ENCODE peak calls at places on chromosomes 1 and 21, in six cellular contexts. G, Q, R, K, H and N are unnamed samples.

GRCh38 chr1:189567890-189568289 is 909.8 kb downstream of the BRINP3 start:
- DNase-seq in K (no peak), Q (no peak), G (no peak), R (no peak), H (no peak), N (no peak)

GRCh38 chr1:3702990-3703728 is 49.1 kb upstream of the CCDC27 start:
- DNase-seq in G (no peak), Q (no peak), R (peak; percentile 10), H (no peak), K (peak; percentile 65), N (no peak)

GRCh38 chr1:201766117-201766863 is 62.7 kb upstream of the IPO9 start:
- DNase-seq in K (no peak), R (peak; percentile 91), G (no peak), H (no peak), Q (no peak), N (peak; percentile 76)

GRCh38 chr1:152514715-152515453 is 602 bp downstream of the CRCT1 start:
- DNase-seq in H (no peak), K (no peak), R (no peak), G (no peak), Q (no peak), N (no peak)

GRCh38 chr1:38526046-38526445 is 333.5 kb downstream of the RRAGC start:
- DNase-seq in R (no peak), H (no peak), G (no peak), Q (no peak), K (no peak), N (no peak)

GRCh38 chr21:36149788-36150187 is 6.8 kb upstream of the DOP1B start:
- DNase-seq in R (no peak), H (no peak), G (no peak), Q (no peak), K (no peak), N (no peak)

GRCh38 chr1:227273557-227273956 is 44.7 kb downstream of the CDC42BPA start:
- DNase-seq in Q (peak; percentile 79), R (peak; percentile 8), G (peak; percentile 23), K (peak; percentile 64), H (no peak), N (no peak)

GRCh38 chr1:118159578-118159977 is 25.4 kb downstream of the SPAG17 start:
- DNase-seq in Q (no peak), R (no peak), H (no peak), K (no peak), G (no peak), N (no peak)

GRCh38 chr1:41483960-41484844 is at the start of gene EDN2:
- DNase-seq in H (peak; percentile 79), R (no peak), G (no peak), Q (peak; percentile 52), K (no peak), N (no peak)

GRCh38 chr1:110161822-110162221 is 11.5 kb downstream of the SLC6A17 start:
- DNase-seq in H (no peak), K (no peak), R (no peak), Q (no peak), G (no peak), N (no peak)

GRCh38 chr21:44436958-44437357 is 18.4 kb upstream of the LRRC3 start:
- DNase-seq in K (no peak), Q (no peak), H (peak; percentile 23), G (no peak), R (no peak), N (no peak)

GRCh38 chr1:212777166-212777565 is 14.4 kb downstream of the NSL1 start:
- DNase-seq in H (no peak), K (no peak), R (no peak), G (no peak), Q (no peak), N (no peak)

GRCh38 chr1:26233903-26234643 is at the start of gene CEP85:
- DNase-seq in Q (peak; percentile 99), G (peak; percentile 98), R (peak; percentile 96), H (peak; percentile 98), K (peak; percentile 99), N (peak; percentile 97)

GRCh38 chr1:87202922-87203655 is 125.6 kb upstream of the LMO4 start:
- DNase-seq in R (no peak), G (no peak), H (no peak), Q (no peak), K (no peak), N (no peak)

GRCh38 chr1:159854693-159855192 is 7.7 kb downstream of the VSIG8 start:
- DNase-seq in G (no peak), K (peak; percentile 52), H (peak; percentile 67), R (peak; percentile 77), Q (peak; percentile 68), N (peak; percentile 86)

GRCh38 chr1:236508593-236509027 is 15.2 kb upstream of the LGALS8 start:
- DNase-seq in R (no peak), H (no peak), K (no peak), Q (no peak), G (no peak), N (no peak)

GRCh38 chr1:64711266-64711665 is 33.6 kb upstream of the RAVER2 start:
- DNase-seq in R (no peak), G (no peak), K (no peak), H (no peak), Q (no peak), N (no peak)

GRCh38 chr1:97433094-97433493 is 487.7 kb downstream of the DPYD start:
- DNase-seq in R (no peak), G (no peak), Q (no peak), H (no peak), K (no peak), N (no peak)

GRCh38 chr1:2533356-2533755 is 3.3 kb upstream of the HES5 start:
- DNase-seq in H (no peak), K (peak; percentile 77), R (peak; percentile 28), Q (no peak), G (no peak), N (no peak)

GRCh38 chr21:28953247-28953646 is 39.4 kb downstream of the LTN1 start:
- DNase-seq in H (no peak), R (no peak), G (no peak), Q (no peak), K (no peak), N (no peak)

GRCh38 chr21:27192286-27192685 is 225.4 kb upstream of the ADAMTS5 start:
- DNase-seq in H (no peak), R (no peak), Q (no peak), G (no peak), K (no peak), N (no peak)
- H2BK120ac ChIP-seq in H (no peak overlapping the region), R (no peak overlapping the region), Q (no peak overlapping the region), G (no peak overlapping the region), K (no peak overlapping the region), N (no peak overlapping the region)

DNA sequence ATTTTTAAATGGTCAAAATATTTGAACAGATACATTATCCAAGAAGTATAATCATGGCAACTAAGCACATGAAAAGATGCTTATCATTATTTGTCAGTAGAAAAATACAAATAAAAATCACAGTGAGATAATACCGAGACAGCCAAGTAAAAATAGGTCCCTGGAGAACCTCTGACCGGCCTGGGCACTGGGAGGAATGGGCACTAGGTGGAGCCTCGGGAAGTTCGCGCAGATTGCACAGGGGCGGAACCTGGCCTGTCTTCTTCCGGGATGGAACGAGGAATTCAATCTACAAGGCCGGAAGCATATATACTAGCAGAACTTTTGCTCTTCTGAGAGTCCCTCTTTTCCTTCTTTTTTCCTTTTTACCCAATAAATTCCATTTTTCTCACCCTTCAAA is 148.5 kb upstream of the CHRM3 start:
- DNase-seq in R (no peak), H (peak; percentile 58), Q (peak; percentile 34), K (no peak), G (no peak), N (no peak)
- H2BK120ac ChIP-seq in R (no peak overlapping the region), H (no peak overlapping the region), Q (no peak overlapping the region), K (no peak overlapping the region), G (no peak overlapping the region), N (no peak overlapping the region)

GRCh38 chr1:117137281-117137680 is 15.7 kb upstream of the TRIM45 start:
- DNase-seq in G (no peak), Q (no peak), H (no peak), R (no peak), K (no peak), N (no peak)

GRCh38 chr1:117135329-117135728 is 13.8 kb upstream of the TRIM45 start:
- DNase-seq in H (no peak), G (no peak), K (no peak), Q (no peak), R (no peak), N (no peak)

GRCh38 chr1:117142200-117142599 is 20.7 kb upstream of the TRIM45 start:
- DNase-seq in K (no peak), G (no peak), H (no peak), Q (no peak), R (peak; percentile 94), N (no peak)

GRCh38 chr1:117138556-117138955 is 17.0 kb upstream of the TRIM45 start:
- DNase-seq in K (no peak), Q (no peak), R (no peak), G (no peak), H (no peak), N (no peak)

DNA sequence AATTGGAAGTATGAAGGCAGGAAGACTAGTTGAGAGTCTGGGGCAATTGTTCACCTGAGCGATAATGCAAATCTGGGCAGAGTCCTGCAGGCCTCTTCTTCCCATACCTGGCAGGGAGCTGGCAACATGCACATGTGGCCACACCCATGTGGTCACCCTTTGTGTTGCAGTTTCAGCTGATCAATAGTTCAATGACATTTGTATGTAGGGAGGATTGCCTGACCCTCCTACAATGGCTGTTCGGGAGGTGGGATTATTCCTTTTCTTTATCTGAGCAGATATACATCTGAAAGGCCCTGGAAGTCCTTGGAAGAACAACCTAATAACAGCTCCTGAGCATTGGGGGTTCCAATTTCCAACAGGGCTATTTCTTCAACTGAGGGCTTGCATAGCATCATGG is 15.2 kb upstream of the TRIM45 start:
- DNase-seq in H (no peak), R (no peak), Q (no peak), G (no peak), K (no peak), N (no peak)
- H2BK120ac ChIP-seq in H (no peak overlapping the region), R (no peak overlapping the region), Q (no peak overlapping the region), G (no peak overlapping the region), K (no peak overlapping the region), N (no peak overlapping the region)

DNA sequence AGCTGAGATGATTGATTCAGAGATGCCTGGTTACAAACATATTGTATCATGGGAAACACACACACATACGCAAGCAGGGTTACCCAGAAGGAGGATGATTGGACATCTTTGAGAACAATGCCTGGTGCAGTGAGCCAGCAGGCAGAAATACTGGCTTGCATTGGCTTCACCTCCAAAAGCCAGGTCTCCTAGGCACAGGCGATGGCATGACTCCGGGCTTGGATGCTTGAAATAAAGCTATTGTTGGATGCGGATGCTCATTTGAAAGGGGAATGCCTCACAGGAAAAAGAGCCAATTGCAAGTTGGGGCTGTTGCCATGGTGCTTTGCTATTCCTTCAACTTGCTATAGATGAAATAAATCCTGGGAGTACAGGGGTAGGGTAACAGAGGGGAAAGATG is 180.7 kb upstream of the SGIP1 start:
- DNase-seq in K (no peak), Q (peak; percentile 57), G (peak; percentile 60), R (no peak), H (peak; percentile 54), N (no peak)
- H2BK120ac ChIP-seq in K (no peak overlapping the region), Q (peak overlapping the region; percentile 8), G (no peak overlapping the region), R (peak overlapping the region; percentile 73), H (peak overlapping the region; percentile 81), N (no peak overlapping the region)

GRCh38 chr1:115976900-115977480 is 677 bp downstream of the SLC22A15 start:
- DNase-seq in G (no peak), R (no peak), Q (no peak), K (peak; percentile 4), H (no peak), N (no peak)
- H2BK120ac ChIP-seq in G (no peak overlapping the region), R (no peak overlapping the region), Q (no peak overlapping the region), K (peak overlapping the region; percentile 74), H (no peak overlapping the region), N (peak overlapping the region; percentile 27)